ENCODE peak calls at places on chromosome 10, in five cellular contexts. One of them, this sample, is unnamed.
A peak's percentile ranks its signal among the peaks of the same experiment; 100 is the strongest.

GRCh38 chr10:97757471-97757870 is 14.3 kb downstream of the SFRP5 start:
- DNase-seq in HEK293T: no peak
- DNase-seq in HepG2: no peak
- DNase-seq in NT2/D1: no peak
- DNase-seq in H1: no peak
- DNase-seq in this sample: no peak

GRCh38 chr10:96376483-96376882 is 17.7 kb upstream of the OPALIN start:
- DNase-seq in HEK293T: no peak
- DNase-seq in HepG2: no peak
- DNase-seq in NT2/D1: no peak
- DNase-seq in H1: no peak
- DNase-seq in this sample: no peak

GRCh38 chr10:42960491-42961155 is 116.2 kb upstream of the RET start:
- DNase-seq in HEK293T: no peak
- DNase-seq in HepG2: no peak
- DNase-seq in NT2/D1: peak; percentile 28
- DNase-seq in H1: peak; percentile 45
- DNase-seq in this sample: no peak

GRCh38 chr10:77391605-77392235 is 245.9 kb downstream of the KCNMA1 start:
- DNase-seq in HEK293T: peak; percentile 74
- DNase-seq in HepG2: peak; percentile 43
- DNase-seq in NT2/D1: peak; percentile 81
- DNase-seq in H1: peak; percentile 97
- DNase-seq in this sample: no peak

GRCh38 chr10:52400564-52400963 is 86.5 kb downstream of the DKK1 start:
- DNase-seq in HEK293T: no peak
- DNase-seq in HepG2: no peak
- DNase-seq in NT2/D1: no peak
- DNase-seq in H1: no peak
- DNase-seq in this sample: no peak

GRCh38 chr10:43574035-43574892 is at the start of gene ZNF239:
- DNase-seq in HEK293T: peak; percentile 85
- DNase-seq in HepG2: no peak
- DNase-seq in NT2/D1: peak; percentile 70
- DNase-seq in H1: peak; percentile 87
- DNase-seq in this sample: no peak

GRCh38 chr10:47246409-47247189 is 53.4 kb upstream of the GDF10 start:
- DNase-seq in HEK293T: no peak
- DNase-seq in HepG2: no peak
- DNase-seq in NT2/D1: no peak
- DNase-seq in H1: no peak
- DNase-seq in this sample: no peak

GRCh38 chr10:61688551-61689308 is 26.0 kb downstream of the CABCOCO1 start:
- DNase-seq in HEK293T: no peak
- DNase-seq in HepG2: no peak
- DNase-seq in NT2/D1: no peak
- DNase-seq in H1: no peak
- DNase-seq in this sample: no peak

GRCh38 chr10:58044072-58044471 is 223.6 kb downstream of the IPMK start:
- DNase-seq in HEK293T: no peak
- DNase-seq in HepG2: no peak
- DNase-seq in NT2/D1: no peak
- DNase-seq in H1: no peak
- DNase-seq in this sample: no peak

GRCh38 chr10:102673961-102674511 is 29.8 kb downstream of the TRIM8 start:
- DNase-seq in HEK293T: no peak
- DNase-seq in HepG2: peak; percentile 60
- DNase-seq in NT2/D1: no peak
- DNase-seq in H1: no peak
- DNase-seq in this sample: no peak

GRCh38 chr10:122307669-122308486 is 36.8 kb downstream of the BTBD16 start:
- DNase-seq in HEK293T: peak; percentile 55
- DNase-seq in HepG2: no peak
- DNase-seq in NT2/D1: no peak
- DNase-seq in H1: no peak
- DNase-seq in this sample: peak; percentile 31

GRCh38 chr10:6279540-6280267 is 77.0 kb downstream of the PFKFB3 start:
- DNase-seq in HEK293T: no peak
- DNase-seq in HepG2: peak; percentile 97
- DNase-seq in NT2/D1: peak; percentile 71
- DNase-seq in H1: no peak
- DNase-seq in this sample: no peak

GRCh38 chr10:6200588-6201510 is 1.9 kb upstream of the PFKFB3 start:
- DNase-seq in HEK293T: peak; percentile 39
- DNase-seq in HepG2: peak; percentile 56
- DNase-seq in NT2/D1: no peak
- DNase-seq in H1: peak; percentile 62
- DNase-seq in this sample: no peak

GRCh38 chr10:63431962-63432797 is 33.6 kb downstream of the JMJD1C start:
- DNase-seq in HEK293T: no peak
- DNase-seq in HepG2: no peak
- DNase-seq in NT2/D1: no peak
- DNase-seq in H1: no peak
- DNase-seq in this sample: peak; percentile 23

GRCh38 chr10:99630439-99630838 is 10.2 kb upstream of the SLC25A28 start:
- DNase-seq in HEK293T: no peak
- DNase-seq in HepG2: peak; percentile 55
- DNase-seq in NT2/D1: no peak
- DNase-seq in H1: no peak
- DNase-seq in this sample: no peak

GRCh38 chr10:124357583-124357930 is 61.2 kb downstream of the OAT start:
- DNase-seq in HEK293T: no peak
- DNase-seq in HepG2: no peak
- DNase-seq in NT2/D1: no peak
- DNase-seq in H1: no peak
- DNase-seq in this sample: no peak

DNA sequence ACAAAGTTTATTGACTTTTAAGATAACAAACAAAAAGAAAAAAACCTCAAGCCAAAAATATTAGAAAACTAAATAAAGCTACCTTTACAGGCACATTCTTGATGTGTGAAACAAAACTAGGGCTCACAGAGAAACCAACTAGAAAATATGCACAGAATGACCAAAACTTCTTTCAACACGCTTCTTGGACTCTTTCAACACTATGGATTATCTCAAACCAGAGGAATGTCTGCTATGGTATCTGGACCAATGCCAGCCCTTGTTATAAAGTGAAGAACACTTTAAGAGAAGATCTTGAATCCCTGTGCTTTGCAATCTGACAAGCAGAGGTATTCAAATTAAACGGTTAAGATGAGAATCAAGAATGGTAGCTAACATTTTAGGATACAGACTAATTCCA is 76.6 kb downstream of the DNAJC1 start:
- DNase-seq in HEK293T: peak; percentile 16
- DNase-seq in HepG2: peak; percentile 84
- DNase-seq in NT2/D1: no peak
- DNase-seq in H1: no peak
- DNase-seq in this sample: no peak
- TF ChIP-seq SUZ12 in HEK293T: no peak
- TF ChIP-seq SUZ12 in HepG2: no peak
- TF ChIP-seq SUZ12 in NT2/D1: no peak
- TF ChIP-seq SUZ12 in H1: no peak
- TF ChIP-seq SUZ12 in this sample: no peak

GRCh38 chr10:109920011-109920410 is 3.3 kb downstream of the XPNPEP1 start:
- DNase-seq in HEK293T: no peak
- DNase-seq in HepG2: no peak
- DNase-seq in NT2/D1: no peak
- DNase-seq in H1: no peak
- DNase-seq in this sample: no peak
- TF ChIP-seq SUZ12 in HEK293T: no peak
- TF ChIP-seq SUZ12 in HepG2: no peak
- TF ChIP-seq SUZ12 in NT2/D1: no peak
- TF ChIP-seq SUZ12 in H1: no peak
- TF ChIP-seq SUZ12 in this sample: no peak

DNA sequence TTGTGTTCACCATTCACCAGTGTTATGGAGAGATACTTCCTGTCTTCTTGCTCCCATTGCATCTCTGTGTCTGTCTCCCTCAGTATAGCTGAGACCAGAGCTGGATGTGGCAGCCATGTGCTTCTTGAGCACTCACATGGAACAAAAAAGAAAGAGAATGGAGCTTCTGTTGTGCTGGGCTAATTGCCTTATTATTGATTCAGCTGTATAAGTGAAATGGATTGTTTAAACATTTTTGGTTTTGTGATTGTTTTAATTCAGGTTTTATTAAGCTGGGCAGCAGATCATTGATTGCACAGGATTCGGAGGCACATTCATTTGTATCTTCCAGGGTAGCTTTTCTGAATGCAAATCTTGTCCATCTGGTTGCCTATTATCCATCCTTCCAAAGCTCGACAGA is 119.9 kb downstream of the CCNY start:
- DNase-seq in HEK293T: no peak
- DNase-seq in HepG2: no peak
- DNase-seq in NT2/D1: no peak
- DNase-seq in H1: no peak
- DNase-seq in this sample: no peak
- TF ChIP-seq SUZ12 in HEK293T: no peak
- TF ChIP-seq SUZ12 in HepG2: no peak
- TF ChIP-seq SUZ12 in NT2/D1: no peak
- TF ChIP-seq SUZ12 in H1: no peak
- TF ChIP-seq SUZ12 in this sample: no peak

GRCh38 chr10:78432582-78432981 is 398.9 kb downstream of the RPS24 start:
- DNase-seq in HEK293T: no peak
- DNase-seq in HepG2: peak; percentile 39
- DNase-seq in NT2/D1: no peak
- DNase-seq in H1: no peak
- DNase-seq in this sample: no peak
- TF ChIP-seq SUZ12 in HEK293T: no peak
- TF ChIP-seq SUZ12 in HepG2: no peak
- TF ChIP-seq SUZ12 in NT2/D1: no peak
- TF ChIP-seq SUZ12 in H1: no peak
- TF ChIP-seq SUZ12 in this sample: no peak

GRCh38 chr10:94293344-94293743 is 69.4 kb downstream of the NOC3L start:
- DNase-seq in HEK293T: no peak
- DNase-seq in HepG2: no peak
- DNase-seq in NT2/D1: no peak
- DNase-seq in H1: no peak
- DNase-seq in this sample: no peak

GRCh38 chr10:94294168-94294567 is 68.6 kb downstream of the NOC3L start:
- DNase-seq in HEK293T: no peak
- DNase-seq in HepG2: no peak
- DNase-seq in NT2/D1: no peak
- DNase-seq in H1: no peak
- DNase-seq in this sample: no peak

GRCh38 chr10:94287331-94287730 is 75.4 kb downstream of the NOC3L start:
- DNase-seq in HEK293T: no peak
- DNase-seq in HepG2: no peak
- DNase-seq in NT2/D1: no peak
- DNase-seq in H1: no peak
- DNase-seq in this sample: no peak

GRCh38 chr10:94288361-94289116 is 74.2 kb downstream of the NOC3L start:
- DNase-seq in HEK293T: no peak
- DNase-seq in HepG2: no peak
- DNase-seq in NT2/D1: peak; percentile 36
- DNase-seq in H1: no peak
- DNase-seq in this sample: no peak

GRCh38 chr10:94292448-94293118 is 70.2 kb downstream of the NOC3L start:
- DNase-seq in HEK293T: no peak
- DNase-seq in HepG2: no peak
- DNase-seq in NT2/D1: no peak
- DNase-seq in H1: no peak
- DNase-seq in this sample: no peak
- TF ChIP-seq SUZ12 in HEK293T: no peak
- TF ChIP-seq SUZ12 in HepG2: no peak
- TF ChIP-seq SUZ12 in NT2/D1: no peak
- TF ChIP-seq SUZ12 in H1: no peak
- TF ChIP-seq SUZ12 in this sample: no peak

GRCh38 chr10:37488792-37489657 is 363.6 kb downstream of the ANKRD30A start:
- DNase-seq in HEK293T: no peak
- DNase-seq in HepG2: peak; percentile 1
- DNase-seq in NT2/D1: no peak
- DNase-seq in H1: no peak
- DNase-seq in this sample: no peak
- TF ChIP-seq SUZ12 in HEK293T: no peak
- TF ChIP-seq SUZ12 in HepG2: no peak
- TF ChIP-seq SUZ12 in NT2/D1: no peak
- TF ChIP-seq SUZ12 in H1: no peak
- TF ChIP-seq SUZ12 in this sample: no peak

DNA sequence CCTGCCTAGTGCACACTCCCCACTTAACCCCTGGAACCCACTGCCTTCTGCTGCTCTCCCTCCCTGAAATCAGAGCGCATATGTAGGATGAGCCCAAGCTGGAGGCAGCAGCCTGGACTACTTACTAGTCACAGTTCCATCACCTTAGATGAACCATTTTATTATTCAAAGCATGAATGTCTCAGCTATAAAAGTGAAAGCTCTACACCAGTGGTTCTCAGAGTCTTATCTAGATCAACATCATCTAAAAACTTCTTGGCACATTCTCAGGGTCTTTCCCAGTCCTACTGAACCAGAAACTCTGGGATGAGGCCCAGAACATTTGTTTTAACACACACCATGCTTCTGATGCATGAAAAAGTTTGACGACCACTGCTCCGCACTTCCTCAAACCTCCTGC is 100.3 kb upstream of the ANK3 start:
- DNase-seq in HEK293T: no peak
- DNase-seq in HepG2: no peak
- DNase-seq in NT2/D1: no peak
- DNase-seq in H1: no peak
- DNase-seq in this sample: no peak
- TF ChIP-seq SUZ12 in HEK293T: no peak
- TF ChIP-seq SUZ12 in HepG2: no peak
- TF ChIP-seq SUZ12 in NT2/D1: no peak
- TF ChIP-seq SUZ12 in H1: no peak
- TF ChIP-seq SUZ12 in this sample: no peak

GRCh38 chr10:93771354-93771753 is 13.6 kb downstream of the LGI1 start:
- DNase-seq in HEK293T: no peak
- DNase-seq in HepG2: no peak
- DNase-seq in NT2/D1: no peak
- DNase-seq in H1: no peak
- DNase-seq in this sample: no peak

GRCh38 chr10:93767724-93768399 is 10.1 kb downstream of the LGI1 start:
- DNase-seq in HEK293T: no peak
- DNase-seq in HepG2: no peak
- DNase-seq in NT2/D1: no peak
- DNase-seq in H1: no peak
- DNase-seq in this sample: no peak

GRCh38 chr10:93762979-93763391 is 5.2 kb downstream of the LGI1 start:
- DNase-seq in HEK293T: no peak
- DNase-seq in HepG2: no peak
- DNase-seq in NT2/D1: no peak
- DNase-seq in H1: no peak
- DNase-seq in this sample: peak; percentile 25

DNA sequence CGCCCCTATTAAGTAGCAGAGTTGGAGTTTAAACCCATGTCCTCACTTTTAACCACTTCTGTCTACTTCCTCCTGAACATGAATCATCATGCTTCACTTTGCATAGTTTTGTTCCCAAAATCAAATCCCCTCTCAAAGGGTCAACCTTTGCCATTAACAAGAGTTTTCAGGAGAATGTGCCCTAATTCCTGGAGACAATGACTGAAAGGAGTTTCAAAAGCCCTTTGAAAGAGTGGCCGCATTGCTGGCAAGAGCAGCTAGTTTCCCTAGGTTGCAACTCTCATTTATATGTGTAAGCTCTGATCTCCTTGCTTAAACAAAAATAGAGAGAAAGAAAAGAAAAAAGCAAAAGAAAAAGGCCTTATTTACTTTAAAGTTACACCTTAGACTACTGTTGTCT is 9.2 kb downstream of the LGI1 start:
- DNase-seq in HEK293T: no peak
- DNase-seq in HepG2: no peak
- DNase-seq in NT2/D1: peak; percentile 46
- DNase-seq in H1: no peak
- DNase-seq in this sample: no peak
- TF ChIP-seq SUZ12 in HEK293T: no peak
- TF ChIP-seq SUZ12 in HepG2: no peak
- TF ChIP-seq SUZ12 in NT2/D1: no peak
- TF ChIP-seq SUZ12 in H1: no peak
- TF ChIP-seq SUZ12 in this sample: no peak

This sample was measured in GM12878.